ENCODE peak calls at places on chromosomes 11 and 22, in six cellular contexts. K, A, D, S, T and L are unnamed samples. For H3K27me3, the result is how much of the 10 kb centered on the place peaks cover.

GRCh38 chr11:35905901-35906661 is 37.8 kb upstream of the LDLRAD3 start:
- DNase-seq in K (no peak), A (no peak), D (no peak), S (no peak), T (no peak), L (no peak)

GRCh38 chr11:21783954-21784353 is 408.9 kb upstream of the ANO5 start:
- DNase-seq in K (no peak), A (no peak), D (no peak), S (no peak), T (no peak), L (no peak)

GRCh38 chr22:44456661-44457412 is 41.2 kb downstream of the RTL6 start:
- DNase-seq in K (no peak), A (no peak), D (no peak), S (no peak), T (no peak), L (no peak)

GRCh38 chr22:35761037-35761436 is 43.4 kb downstream of the APOL5 start:
- DNase-seq in K (no peak), A (no peak), D (no peak), S (no peak), T (no peak), L (no peak)

GRCh38 chr11:85154294-85154693 is 472.9 kb downstream of the DLG2 start:
- DNase-seq in K (no peak), A (no peak), D (no peak), S (no peak), T (no peak), L (no peak)

GRCh38 chr22:27788889-27789288 is 12.7 kb downstream of the MN1 start:
- DNase-seq in K (no peak), A (no peak), D (no peak), S (no peak), T (no peak), L (no peak)

GRCh38 chr11:107587306-107587979 is 3.5 kb upstream of the ELMOD1 start:
- DNase-seq in K (peak), A (no peak), D (no peak), S (no peak), T (peak), L (no peak)

GRCh38 chr11:119376197-119376847 is 5.2 kb downstream of the USP2 start:
- DNase-seq in K (no peak), A (peak), D (no peak), S (no peak), T (peak), L (no peak)

GRCh38 chr22:50247748-50248147 is 2.9 kb upstream of the TUBGCP6 start:
- DNase-seq in K (no peak), A (no peak), D (peak), S (no peak), T (no peak), L (peak)

GRCh38 chr11:45659818-45660160 is 5.6 kb downstream of the CHST1 start:
- DNase-seq in K (no peak), A (no peak), D (no peak), S (no peak), T (no peak), L (no peak)

GRCh38 chr11:110759972-110760381 is 47.7 kb upstream of the ARHGAP20 start:
- DNase-seq in K (no peak), A (no peak), D (no peak), S (no peak), T (no peak), L (no peak)

GRCh38 chr11:108483163-108483562 is 15.0 kb downstream of the POGLUT3 start:
- DNase-seq in K (no peak), A (no peak), D (no peak), S (no peak), T (peak), L (no peak)

GRCh38 chr11:119470316-119471266 is 47.6 kb upstream of the THY1 start:
- DNase-seq in K (peak), A (no peak), D (no peak), S (no peak), T (peak), L (peak)

GRCh38 chr11:14713518-14714244 is 70.1 kb downstream of the PDE3B start:
- DNase-seq in K (no peak), A (no peak), D (no peak), S (no peak), T (no peak), L (no peak)

GRCh38 chr11:77191823-77192495 is 63.9 kb downstream of the MYO7A start:
- DNase-seq in K (no peak), A (no peak), D (peak), S (peak), T (peak), L (peak)

GRCh38 chr11:121418625-121419114 is 33.4 kb upstream of the SORL1 start:
- DNase-seq in K (no peak), A (peak), D (no peak), S (no peak), T (no peak), L (no peak)

GRCh38 chr11:66749091-66749490 is 20.1 kb upstream of the SPTBN2 start:
- DNase-seq in K (no peak), A (no peak), D (no peak), S (no peak), T (peak), L (no peak)

GRCh38 chr11:12090761-12091261 is 19.6 kb upstream of the MICAL2 start:
- DNase-seq in K (no peak), A (no peak), D (no peak), S (no peak), T (peak), L (peak)

GRCh38 chr11:70192666-70193410 is 10.3 kb upstream of the FADD start:
- DNase-seq in K (no peak), A (peak), D (no peak), S (no peak), T (no peak), L (no peak)

GRCh38 chr22:30224161-30224857 is 22.2 kb downstream of the LIF start:
- DNase-seq in K (peak), A (no peak), D (no peak), S (no peak), T (peak), L (peak)

GRCh38 chr11:100830295-100830694 is 143.2 kb downstream of the ARHGAP42 start:
- DNase-seq in K (no peak), A (peak), D (no peak), S (no peak), T (no peak), L (no peak)

GRCh38 chr22:45638197-45638596 is 33.4 kb upstream of the ATXN10 start:
- DNase-seq in K (no peak), A (no peak), D (no peak), S (no peak), T (no peak), L (no peak)

GRCh38 chr11:112627588-112628045 is 333.6 kb upstream of the NCAM1 start:
- DNase-seq in K (no peak), A (no peak), D (peak), S (no peak), T (peak), L (no peak)

GRCh38 chr22:46132830-46133587 is 17.3 kb upstream of the PPARA start:
- DNase-seq in K (no peak), A (no peak), D (no peak), S (no peak), T (no peak), L (no peak)

GRCh38 chr22:24894998-24895397 is 51.5 kb downstream of the LHFPL7 start:
- DNase-seq in K (no peak), A (peak), D (no peak), S (no peak), T (peak), L (peak)

GRCh38 chr22:19039448-19039780 is 82.8 kb downstream of the DGCR2 start:
- DNase-seq in K (no peak), A (no peak), D (no peak), S (no peak), T (no peak), L (no peak)

GRCh38 chr11:118338637-118339061 is 3.9 kb downstream of the CD3D start:
- DNase-seq in K (no peak), A (peak), D (no peak), S (peak), T (peak), L (peak)

GRCh38 chr11:61587541-61587941 is 6.7 kb upstream of the SYT7 start:
- DNase-seq in K (no peak), A (peak), D (no peak), S (peak), T (no peak), L (peak)

GRCh38 chr11:62880231-62880802 is 379 bp upstream of the SLC3A2 start:
- DNase-seq in K (peak), A (peak), D (no peak), S (no peak), T (peak), L (peak)

GRCh38 chr11:61567286-61568061 is 13.4 kb downstream of the SYT7 start:
- DNase-seq in K (no peak), A (peak), D (peak), S (peak), T (peak), L (peak)

GRCh38 chr11:31582697-31583096 is 73.1 kb downstream of the ELP4 start:
- DNase-seq in K (no peak), A (no peak), D (no peak), S (no peak), T (no peak), L (no peak)

GRCh38 chr11:15695096-15695721 is 580.5 kb downstream of the INSC start:
- DNase-seq in K (no peak), A (no peak), D (no peak), S (no peak), T (no peak), L (no peak)

GRCh38 chr11:43550714-43551113 is 129.8 kb upstream of the HSD17B12 start:
- DNase-seq in K (no peak), A (no peak), D (no peak), S (no peak), T (no peak), L (no peak)

GRCh38 chr11:43547900-43548381 is 132.6 kb upstream of the HSD17B12 start:
- DNase-seq in K (no peak), A (no peak), D (no peak), S (peak), T (no peak), L (no peak)

GRCh38 chr11:43548921-43549320 is 131.6 kb upstream of the HSD17B12 start:
- DNase-seq in K (no peak), A (no peak), D (no peak), S (no peak), T (no peak), L (no peak)

GRCh38 chr11:43547411-43547718 is 133.2 kb upstream of the HSD17B12 start:
- DNase-seq in K (no peak), A (no peak), D (no peak), S (no peak), T (no peak), L (no peak)

GRCh38 chr11:43549624-43550023 is 130.9 kb upstream of the HSD17B12 start:
- DNase-seq in K (no peak), A (no peak), D (no peak), S (no peak), T (no peak), L (no peak)
- H3K27me3 ChIP-seq in K (under half), A (half or more), D (under half), S (under half), T (under half), L (half or more)

DNA sequence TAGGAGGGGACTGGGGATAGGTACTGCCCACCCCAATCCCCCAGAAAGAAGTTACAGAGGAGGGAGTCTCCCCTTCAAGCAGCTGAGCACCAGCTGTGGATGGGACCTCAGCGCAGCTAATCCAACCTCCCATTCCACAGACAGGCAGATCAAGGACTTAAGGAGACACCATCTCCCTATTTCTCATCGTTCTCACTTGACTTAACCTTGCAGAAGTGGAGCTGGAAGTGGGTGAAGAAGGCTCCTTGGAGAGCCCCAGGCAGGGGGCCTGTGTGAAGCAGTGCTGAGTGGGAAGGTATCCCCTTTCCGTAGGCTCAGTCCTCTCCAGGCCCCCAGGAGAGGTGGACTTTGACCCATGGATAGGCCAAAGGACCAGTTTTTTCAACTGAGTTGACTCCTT is 27.3 kb downstream of the USP35 start:
- DNase-seq in K (no peak), A (no peak), D (no peak), S (no peak), T (no peak), L (no peak)
- H3K27me3 ChIP-seq in K (under half), A (under half), D (under half), S (under half), T (under half), L (under half)

DNA sequence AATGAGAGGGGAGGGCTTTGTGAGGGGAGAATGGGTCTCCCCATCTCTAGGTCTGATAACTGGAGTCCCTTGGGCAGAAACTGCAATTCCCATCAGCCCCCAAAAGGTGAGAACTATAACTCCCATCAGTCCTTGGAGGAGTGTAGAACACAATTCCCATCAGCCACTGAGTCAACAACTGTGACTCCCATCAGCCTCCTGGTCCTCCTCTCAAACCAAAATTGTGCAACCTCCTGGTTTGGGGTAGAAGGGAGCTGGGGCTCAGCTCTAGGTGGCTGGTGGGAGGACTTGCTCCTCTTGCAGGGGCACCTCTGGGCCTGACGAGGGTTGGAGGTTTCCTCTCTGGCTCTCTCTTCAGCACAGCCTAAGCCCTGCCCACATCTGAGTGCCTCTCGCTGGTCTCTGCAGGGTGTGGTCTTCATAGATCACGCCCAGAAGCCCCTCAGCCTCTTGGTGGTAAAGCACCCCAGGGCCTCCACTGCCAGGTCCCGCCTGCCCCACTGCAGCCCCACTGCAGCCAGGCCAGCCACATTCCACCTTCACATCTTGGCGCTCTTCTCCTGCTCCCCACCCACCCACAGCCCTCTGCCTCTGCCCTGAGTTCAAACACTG is 18.5 kb downstream of the SLC22A12 start:
- DNase-seq in K (no peak), A (no peak), D (no peak), S (no peak), T (no peak), L (no peak)
- H3K27me3 ChIP-seq in K (under half), A (under half), D (under half), S (under half), T (under half), L (under half)

GRCh38 chr11:6260207-6260726 is 629 bp downstream of the CCKBR start:
- DNase-seq in K (no peak), A (no peak), D (no peak), S (no peak), T (no peak), L (no peak)
- H3K27me3 ChIP-seq in K (under half), A (under half), D (under half), S (under half), T (under half), L (half or more)

GRCh38 chr22:20834725-20835124 is 23.9 kb downstream of the PI4KA start:
- DNase-seq in K (no peak), A (no peak), D (no peak), S (peak), T (no peak), L (no peak)

GRCh38 chr22:20834206-20834605 is 24.4 kb downstream of the PI4KA start:
- DNase-seq in K (no peak), A (no peak), D (no peak), S (peak), T (no peak), L (no peak)

GRCh38 chr22:20829735-20830134 is 28.9 kb downstream of the PI4KA start:
- DNase-seq in K (no peak), A (no peak), D (no peak), S (no peak), T (no peak), L (no peak)

GRCh38 chr22:20836987-20837823 is 21.4 kb downstream of the PI4KA start:
- DNase-seq in K (no peak), A (no peak), D (no peak), S (no peak), T (no peak), L (no peak)

DNA sequence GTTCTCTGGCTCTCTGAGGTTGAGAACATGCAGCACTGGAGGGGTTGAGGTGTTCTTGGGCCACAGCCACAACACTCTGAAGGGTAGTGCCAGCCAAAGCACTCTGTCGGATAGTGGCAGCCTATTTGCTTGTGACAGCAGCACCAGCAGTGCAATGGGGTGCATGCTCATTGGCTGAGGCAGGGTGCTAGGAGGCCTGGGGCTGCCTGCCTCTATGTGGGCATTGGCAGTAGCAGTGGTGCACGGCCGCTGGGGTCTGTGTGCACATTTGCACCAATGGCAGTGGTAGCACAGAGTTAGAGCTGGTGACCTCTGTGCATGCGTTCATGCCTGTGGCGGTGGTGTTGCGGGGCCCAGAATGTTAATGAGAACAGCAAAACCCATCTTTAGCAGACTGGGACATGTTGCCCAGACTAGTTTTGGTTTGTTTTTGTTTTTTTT is 25.4 kb downstream of the PI4KA start:
- DNase-seq in K (no peak), A (no peak), D (no peak), S (peak), T (no peak), L (no peak)
- H3K27me3 ChIP-seq in K (under half), A (under half), D (under half), S (under half), T (under half), L (under half)

DNA sequence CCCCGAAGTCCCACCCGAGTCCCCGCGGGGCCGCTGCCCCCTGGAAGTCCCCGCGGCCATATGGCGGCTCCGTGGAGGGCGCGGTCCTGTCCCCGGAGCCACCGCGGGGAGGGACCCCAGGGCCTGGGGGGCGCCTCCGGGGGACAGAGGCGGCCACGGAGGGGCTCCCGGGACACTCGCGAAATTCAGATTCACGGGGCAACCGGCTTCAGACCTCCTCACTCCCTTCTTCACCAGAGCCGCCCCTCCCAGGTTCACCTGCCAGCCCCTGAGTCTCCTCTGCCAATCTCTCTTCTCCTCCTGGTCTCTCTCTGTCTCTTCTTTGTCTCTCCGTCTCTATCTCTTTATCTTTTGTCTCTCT is 28.2 kb upstream of the TOLLIP start:
- DNase-seq in K (no peak), A (no peak), D (no peak), S (no peak), T (no peak), L (no peak)
- H3K27me3 ChIP-seq in K (under half), A (under half), D (under half), S (under half), T (under half), L (under half)

GRCh38 chr11:8263769-8264410 is at the start of gene LMO1:
- DNase-seq in K (no peak), A (peak), D (peak), S (peak), T (peak), L (no peak)
- H3K27me3 ChIP-seq in K (half or more), A (under half), D (under half), S (under half), T (under half), L (half or more)

GRCh38 chr11:124869331-124869730 is 4.1 kb downstream of the ROBO3 start:
- DNase-seq in K (no peak), A (no peak), D (no peak), S (no peak), T (no peak), L (no peak)

GRCh38 chr11:124867700-124868099 is 2.5 kb downstream of the ROBO3 start:
- DNase-seq in K (no peak), A (peak), D (no peak), S (peak), T (no peak), L (no peak)

GRCh38 chr11:124870430-124870829 is 5.2 kb downstream of the ROBO3 start:
- DNase-seq in K (no peak), A (peak), D (no peak), S (no peak), T (no peak), L (no peak)

GRCh38 chr11:124869856-124870387 is 4.7 kb downstream of the ROBO3 start:
- DNase-seq in K (no peak), A (no peak), D (no peak), S (no peak), T (no peak), L (no peak)

DNA sequence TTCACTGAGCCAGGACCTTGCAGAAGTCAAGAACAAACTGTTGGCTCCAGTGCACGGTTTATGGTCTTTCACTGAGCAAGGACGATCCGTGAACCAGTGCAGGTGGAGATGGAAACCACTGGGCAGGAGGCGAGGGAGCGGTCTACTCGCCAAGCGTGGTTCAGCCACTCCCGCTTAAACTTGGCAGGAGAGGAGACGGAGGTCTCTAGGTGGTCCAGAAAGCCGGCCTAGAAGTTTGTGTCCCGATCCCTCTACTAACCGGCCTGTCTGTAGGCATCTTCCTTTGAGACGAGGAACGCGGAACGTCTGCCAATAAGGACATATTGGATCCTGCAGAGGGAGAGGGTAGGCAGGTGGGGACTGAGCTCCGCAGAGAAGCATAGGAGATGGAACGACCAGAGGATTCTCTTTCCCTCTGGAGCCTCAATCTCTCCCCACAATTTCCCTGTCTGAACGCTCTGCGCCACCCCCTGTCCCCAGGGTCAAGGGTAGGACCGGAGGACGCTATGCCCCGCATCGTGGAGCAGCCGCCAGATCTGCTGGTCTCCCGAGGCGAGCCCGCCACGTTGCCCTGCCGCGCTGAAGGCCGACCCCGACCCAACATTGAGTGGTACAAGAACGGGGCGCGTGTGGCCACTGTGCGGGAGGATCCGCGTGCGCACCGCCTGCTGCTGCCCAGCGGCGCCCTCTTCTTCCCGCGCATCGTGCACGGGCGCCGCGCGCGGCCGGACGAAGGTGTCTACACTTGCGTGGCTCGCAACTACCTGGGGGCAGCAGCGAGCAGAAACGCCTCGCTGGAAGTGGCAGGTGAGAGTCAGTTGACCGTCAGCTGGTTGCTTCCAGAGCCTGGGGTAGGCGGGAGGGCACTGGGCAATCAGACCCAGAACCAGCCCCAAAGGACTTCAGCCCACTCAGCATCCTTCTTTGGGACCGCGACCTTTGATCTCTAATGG is 3.4 kb downstream of the ROBO3 start:
- DNase-seq in K (no peak), A (no peak), D (no peak), S (no peak), T (no peak), L (no peak)
- H3K27me3 ChIP-seq in K (half or more), A (half or more), D (under half), S (under half), T (half or more), L (half or more)